ENCODE peak calls at places on chromosomes 7 and 10, in five cellular contexts. T is activated gamma-delta T cell treated with Interleukin-2 at 50 U/mL for 16 hours; N is stimulated activated CD4-positive, alpha-beta T cell treated with anti-CD3 and anti-CD28 coated beads, TNF-alpha, amount 100 ng/mL, for 4 hours; L is GM12865; V is tibial nerve. R is an unnamed sample.

GRCh38 chr7:157310676-157311185 is 26.1 kb upstream of the DNAJB6 start:
- DNase-seq in T (no peak), N (no peak), L (no peak), V (no peak), R (no peak)

GRCh38 chr7:11328309-11328708 is 354.6 kb downstream of the PHF14 start:
- DNase-seq in T (no peak), N (no peak), L (peak), V (no peak), R (no peak)

GRCh38 chr10:96334888-96335526 is 23.8 kb downstream of the OPALIN start:
- DNase-seq in T (no peak), N (no peak), L (peak), V (peak), R (peak)

GRCh38 chr7:149071641-149072437 is 18.7 kb downstream of the ZNF786 start:
- DNase-seq in T (peak), N (no peak), L (peak), V (no peak), R (no peak)

GRCh38 chr7:30789334-30789711 is 18.1 kb downstream of the MINDY4 start:
- DNase-seq in T (no peak), N (no peak), L (no peak), V (no peak), R (peak)

GRCh38 chr10:105733919-105734318 is 1092.8 kb downstream of the SORCS3 start:
- DNase-seq in T (no peak), N (no peak), L (no peak), V (no peak), R (no peak)

GRCh38 chr7:54831046-54831643 is 72.1 kb upstream of the SEC61G start:
- DNase-seq in T (no peak), N (no peak), L (no peak), V (no peak), R (no peak)

GRCh38 chr7:5354460-5355279 is 69.0 kb downstream of the TNRC18 start:
- DNase-seq in T (no peak), N (no peak), L (peak), V (no peak), R (peak)

GRCh38 chr7:125529237-125529636 is 599.6 kb upstream of the POT1 start:
- DNase-seq in T (no peak), N (no peak), L (no peak), V (no peak), R (no peak)

GRCh38 chr10:71267508-71268240 is 51.4 kb upstream of the SLC29A3 start:
- DNase-seq in T (no peak), N (no peak), L (no peak), V (no peak), R (no peak)

GRCh38 chr10:79052311-79053080 is 16.3 kb upstream of the ZMIZ1 start:
- DNase-seq in T (no peak), N (no peak), L (no peak), V (no peak), R (no peak)

GRCh38 chr10:132107211-132107946 is 41.6 kb downstream of the JAKMIP3 start:
- DNase-seq in T (no peak), N (no peak), L (no peak), V (no peak), R (no peak)

GRCh38 chr10:12483996-12484944 is 134.9 kb downstream of the CAMK1D start:
- DNase-seq in T (no peak), N (no peak), L (peak), V (no peak), R (no peak)

GRCh38 chr10:89342219-89342966 is 14.6 kb downstream of the IFIT3 start:
- DNase-seq in T (no peak), N (no peak), L (no peak), V (peak), R (peak)

GRCh38 chr7:35729061-35729783 is 34.3 kb upstream of the HERPUD2 start:
- DNase-seq in T (peak), N (no peak), L (peak), V (no peak), R (no peak)

GRCh38 chr7:13262929-13263530 is 575.6 kb downstream of the ARL4A start:
- DNase-seq in T (no peak), N (no peak), L (peak), V (no peak), R (peak)

GRCh38 chr7:132577206-132578049 is 1.2 kb upstream of the PLXNA4 start:
- DNase-seq in T (no peak), N (no peak), L (no peak), V (peak), R (peak)

GRCh38 chr10:84118395-84119006 is 20.8 kb upstream of the GHITM start:
- DNase-seq in T (no peak), N (no peak), L (no peak), V (no peak), R (no peak)

GRCh38 chr10:6082496-6083395 is 6.1 kb upstream of the RBM17 start:
- DNase-seq in T (no peak), N (no peak), L (no peak), V (no peak), R (no peak)

GRCh38 chr7:20407585-20408466 is 77.1 kb downstream of the ITGB8 start:
- DNase-seq in T (no peak), N (no peak), L (no peak), V (peak), R (no peak)

GRCh38 chr7:101681170-101682007 is 52.3 kb upstream of the MYL10 start:
- DNase-seq in T (no peak), N (no peak), L (no peak), V (peak), R (peak)